ENCODE peak calls at places on chromosome 7, in six cellular contexts. Y is IMR-90, B is trophoblast cell, Q is neuronal stem cell, N is mesenchymal stem cell, M is H1. J is an unnamed sample.

GRCh38 chr7:154844499-154844898 is 158.4 kb downstream of the PAXIP1 start:
- DNase-seq in Y (no peak), N (no peak), B (no peak), M (no peak), Q (no peak), J (no peak)

GRCh38 chr7:27185013-27185707 is at the start of gene HOXA11:
- DNase-seq in B (no peak), Y (peak; percentile 20), N (peak; percentile 76), M (peak; percentile 60), Q (no peak), J (peak; percentile 35)

GRCh38 chr7:28002638-28003037 is 178.0 kb downstream of the JAZF1 start:
- DNase-seq in N (no peak), M (no peak), Y (peak; percentile 13), B (peak; percentile 4), Q (no peak), J (no peak)

GRCh38 chr7:17772581-17773288 is 167.6 kb downstream of the SNX13 start:
- DNase-seq in Y (no peak), N (peak; percentile 19), M (no peak), Q (no peak), B (peak; percentile 16), J (no peak)

GRCh38 chr7:101814081-101814995 is 3.1 kb upstream of the CUX1 start:
- DNase-seq in Y (peak; percentile 44), M (peak; percentile 78), Q (peak; percentile 63), N (peak; percentile 68), B (peak; percentile 60), J (peak; percentile 75)

GRCh38 chr7:157337316-157338149 is 729 bp downstream of the DNAJB6 start:
- DNase-seq in M (no peak), B (peak; percentile 65), Q (no peak), N (peak; percentile 70), Y (peak; percentile 67), J (no peak)

GRCh38 chr7:129831424-129832058 is 121.2 kb downstream of the UBE2H start:
- DNase-seq in Y (peak; percentile 95), Q (peak; percentile 42), B (peak; percentile 74), M (no peak), N (peak; percentile 89), J (no peak)

GRCh38 chr7:150824379-150825177 is 24.0 kb downstream of the TMEM176A start:
- DNase-seq in M (no peak), B (peak; percentile 28), Y (no peak), Q (no peak), N (no peak), J (no peak)

GRCh38 chr7:89714131-89714530 is 440.1 kb upstream of the STEAP1 start:
- DNase-seq in N (no peak), M (no peak), Y (no peak), B (no peak), Q (no peak), J (no peak)

GRCh38 chr7:27863866-27864265 is 123.9 kb downstream of the TAX1BP1 start:
- DNase-seq in M (no peak), Q (no peak), Y (peak; percentile 53), N (no peak), B (peak; percentile 17), J (peak; percentile 41)

GRCh38 chr7:123485721-123486120 is 48.7 kb downstream of the IQUB start:
- DNase-seq in M (no peak), N (no peak), Q (no peak), B (no peak), Y (no peak), J (no peak)

GRCh38 chr7:94179466-94179865 is 175.3 kb upstream of the BET1 start:
- DNase-seq in Y (no peak), Q (no peak), M (no peak), N (no peak), B (no peak), J (no peak)

GRCh38 chr7:29969706-29970105 is 19.9 kb downstream of the SCRN1 start:
- DNase-seq in N (no peak), M (no peak), B (peak; percentile 26), Y (no peak), Q (no peak), J (no peak)

GRCh38 chr7:134469622-134470021 is 10.7 kb upstream of the AKR1B1 start:
- DNase-seq in M (no peak), Q (no peak), N (no peak), Y (no peak), B (no peak), J (no peak)

GRCh38 chr7:127768241-127768640 is 116.2 kb downstream of the SND1 start:
- DNase-seq in B (peak; percentile 12), Y (peak; percentile 34), M (no peak), Q (no peak), N (no peak), J (no peak)

GRCh38 chr7:42843209-42843800 is 68.6 kb downstream of the C7orf25 start:
- DNase-seq in Y (peak; percentile 31), B (peak; percentile 59), Q (peak; percentile 29), N (peak; percentile 54), M (no peak), J (peak; percentile 75)

GRCh38 chr7:70935311-70935710 is 196.6 kb upstream of the GALNT17 start:
- DNase-seq in M (no peak), N (no peak), B (no peak), Q (no peak), Y (no peak), J (no peak)

GRCh38 chr7:34949356-34949755 is 87.9 kb downstream of the DPY19L1 start:
- DNase-seq in B (no peak), Q (no peak), Y (peak; percentile 54), M (no peak), N (peak; percentile 38), J (no peak)

GRCh38 chr7:42350801-42351200 is 113.8 kb upstream of the GLI3 start:
- DNase-seq in Q (no peak), B (no peak), Y (no peak), M (no peak), N (no peak), J (no peak)

GRCh38 chr7:28488061-28488791 is 75.9 kb downstream of the CREB5 start:
- DNase-seq in M (no peak), Y (no peak), Q (no peak), B (no peak), N (no peak), J (no peak)

GRCh38 chr7:157320607-157320979 is 16.2 kb upstream of the DNAJB6 start:
- DNase-seq in Y (peak; percentile 54), Q (no peak), B (no peak), N (peak; percentile 48), M (no peak), J (no peak)

GRCh38 chr7:17297243-17297642 is 1.2 kb upstream of the AHR start:
- DNase-seq in Y (no peak), N (no peak), B (no peak), Q (no peak), M (no peak), J (no peak)

GRCh38 chr7:150979706-150980390 is 1.7 kb upstream of the KCNH2 start:
- DNase-seq in B (no peak), M (no peak), Q (no peak), N (no peak), Y (no peak), J (no peak)

GRCh38 chr7:37660614-37661013 is 23.0 kb upstream of the GPR141 start:
- DNase-seq in N (no peak), Q (no peak), M (no peak), Y (no peak), B (peak; percentile 62), J (no peak)

GRCh38 chr7:37656913-37657530 is 26.5 kb upstream of the GPR141 start:
- DNase-seq in N (no peak), M (no peak), Y (no peak), B (no peak), Q (no peak), J (no peak)

GRCh38 chr7:37657798-37658197 is 25.8 kb upstream of the GPR141 start:
- DNase-seq in M (no peak), Y (no peak), B (no peak), N (no peak), Q (no peak), J (no peak)

GRCh38 chr7:37663693-37664092 is 19.9 kb upstream of the GPR141 start:
- DNase-seq in B (no peak), Y (no peak), Q (no peak), M (no peak), N (no peak), J (no peak)

DNA sequence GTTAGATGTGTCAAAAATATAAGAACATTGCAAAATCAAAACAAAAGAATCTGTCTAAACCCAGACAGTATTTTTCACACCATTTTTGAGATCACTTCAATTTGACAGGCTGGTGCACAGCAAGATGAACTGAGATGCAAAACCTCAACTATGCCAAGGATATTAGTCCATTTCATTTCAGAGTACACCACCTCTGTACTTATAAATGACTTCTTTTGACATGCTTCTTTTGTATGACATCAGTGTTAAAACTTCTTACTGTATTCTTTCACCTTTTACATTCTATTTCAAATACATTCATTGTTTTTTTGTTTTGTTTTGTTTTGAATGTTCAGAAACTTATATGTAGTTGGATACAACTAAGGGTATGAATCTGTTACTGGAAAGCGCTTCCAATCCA is 23.6 kb upstream of the GPR141 start:
- DNase-seq in Y (no peak), M (no peak), N (no peak), B (no peak), Q (no peak), J (no peak)
- H4K91ac ChIP-seq in Y (no peak overlapping the region), M (no peak overlapping the region), N (no peak overlapping the region), B (no peak overlapping the region), Q (no peak overlapping the region), J (no peak overlapping the region)

GRCh38 chr7:106704000-106704840 is 43.3 kb upstream of the CCDC71L start:
- DNase-seq in M (no peak), Q (no peak), N (no peak), Y (no peak), B (no peak), J (no peak)
- H4K91ac ChIP-seq in M (no peak overlapping the region), Q (no peak overlapping the region), N (no peak overlapping the region), Y (peak overlapping the region; percentile 36), B (no peak overlapping the region), J (no peak overlapping the region)

GRCh38 chr7:77474756-77475155 is 58.6 kb upstream of the GSAP start:
- DNase-seq in N (no peak), B (no peak), Q (no peak), Y (no peak), M (no peak), J (no peak)

GRCh38 chr7:77476871-77477270 is 60.2 kb upstream of the PTPN12 start:
- DNase-seq in Y (no peak), B (no peak), M (no peak), N (no peak), Q (no peak), J (no peak)

GRCh38 chr7:77479536-77480088 is 57.5 kb upstream of the PTPN12 start:
- DNase-seq in N (no peak), B (peak; percentile 43), Q (no peak), M (no peak), Y (peak; percentile 30), J (no peak)

GRCh38 chr7:77473240-77474005 is 57.3 kb upstream of the GSAP start:
- DNase-seq in N (no peak), B (no peak), Y (peak; percentile 7), M (no peak), Q (no peak), J (no peak)

GRCh38 chr7:77475181-77475580 is 59.0 kb upstream of the GSAP start:
- DNase-seq in Y (no peak), Q (no peak), N (no peak), B (no peak), M (no peak), J (no peak)
- H4K91ac ChIP-seq in Y (no peak overlapping the region), Q (no peak overlapping the region), N (no peak overlapping the region), B (no peak overlapping the region), M (no peak overlapping the region), J (no peak overlapping the region)

DNA sequence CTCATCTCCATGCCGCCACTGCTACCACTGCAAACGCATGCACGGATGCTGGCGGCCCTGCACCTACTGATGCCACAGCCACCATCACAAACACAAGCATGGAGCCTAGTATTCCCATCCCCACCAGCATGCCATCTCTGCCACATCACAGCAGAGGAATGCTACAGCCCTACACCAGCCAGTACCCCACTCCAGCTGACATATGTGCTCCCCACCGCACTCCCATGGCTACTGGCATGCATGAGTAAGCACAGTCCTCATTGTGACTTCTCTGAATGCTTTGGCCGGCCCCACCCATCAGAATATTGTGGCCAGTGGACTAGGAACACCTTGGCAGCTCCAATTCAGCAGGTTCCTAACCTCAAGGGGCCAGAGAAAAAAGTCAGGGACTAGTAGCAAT is 705.5 kb downstream of the POM121L12 start:
- DNase-seq in M (no peak), Y (no peak), Q (no peak), N (no peak), B (no peak), J (no peak)
- H4K91ac ChIP-seq in M (no peak overlapping the region), Y (no peak overlapping the region), Q (no peak overlapping the region), N (no peak overlapping the region), B (no peak overlapping the region), J (no peak overlapping the region)

J was measured in H9.